ENCODE peak calls at places on chromosome 12, in seven cellular contexts. One of them, this sample, is unnamed.

GRCh38 chr12:22876262-22876661 is 251.3 kb downstream of the ETNK1 start:
- DNase-seq in tibial nerve: no peak
- DNase-seq in SK-N-SH: no peak
- DNase-seq in body of pancreas: no peak
- DNase-seq in heart left ventricle: no peak
- DNase-seq in HepG2: no peak
- DNase-seq in endodermal cell: no peak
- DNase-seq in this sample: no peak

GRCh38 chr12:131674373-131674772 is 36.5 kb upstream of the SFSWAP start:
- DNase-seq in tibial nerve: no peak
- DNase-seq in SK-N-SH: no peak
- DNase-seq in body of pancreas: no peak
- DNase-seq in heart left ventricle: no peak
- DNase-seq in HepG2: no peak
- DNase-seq in endodermal cell: peak; percentile 38
- DNase-seq in this sample: no peak

GRCh38 chr12:121467638-121468403 is 67.9 kb downstream of the RNF34 start:
- DNase-seq in tibial nerve: no peak
- DNase-seq in SK-N-SH: no peak
- DNase-seq in body of pancreas: peak; percentile 53
- DNase-seq in heart left ventricle: no peak
- DNase-seq in HepG2: no peak
- DNase-seq in endodermal cell: peak; percentile 93
- DNase-seq in this sample: no peak

GRCh38 chr12:131619106-131619642 is 91.7 kb upstream of the SFSWAP start:
- DNase-seq in tibial nerve: no peak
- DNase-seq in SK-N-SH: no peak
- DNase-seq in body of pancreas: no peak
- DNase-seq in heart left ventricle: peak; percentile 3
- DNase-seq in HepG2: no peak
- DNase-seq in endodermal cell: no peak
- DNase-seq in this sample: no peak

GRCh38 chr12:12887471-12887870 is 3.9 kb upstream of the GPRC5A start:
- DNase-seq in tibial nerve: no peak
- DNase-seq in SK-N-SH: no peak
- DNase-seq in body of pancreas: no peak
- DNase-seq in heart left ventricle: no peak
- DNase-seq in HepG2: no peak
- DNase-seq in endodermal cell: no peak
- DNase-seq in this sample: no peak

GRCh38 chr12:33205986-33206385 is 233.6 kb downstream of the SYT10 start:
- DNase-seq in tibial nerve: no peak
- DNase-seq in SK-N-SH: no peak
- DNase-seq in body of pancreas: no peak
- DNase-seq in heart left ventricle: no peak
- DNase-seq in HepG2: no peak
- DNase-seq in endodermal cell: no peak
- DNase-seq in this sample: no peak

GRCh38 chr12:67827820-67828383 is 161.3 kb upstream of the IFNG-AS1 start:
- DNase-seq in tibial nerve: peak; percentile 33
- DNase-seq in SK-N-SH: peak; percentile 14
- DNase-seq in body of pancreas: no peak
- DNase-seq in heart left ventricle: peak; percentile 64
- DNase-seq in HepG2: no peak
- DNase-seq in endodermal cell: no peak
- DNase-seq in this sample: no peak

GRCh38 chr12:114430306-114430705 is 24.4 kb upstream of the TBX5 start:
- DNase-seq in tibial nerve: no peak
- DNase-seq in SK-N-SH: no peak
- DNase-seq in body of pancreas: no peak
- DNase-seq in heart left ventricle: no peak
- DNase-seq in HepG2: no peak
- DNase-seq in endodermal cell: no peak
- DNase-seq in this sample: no peak

GRCh38 chr12:131732996-131733615 is 22.2 kb downstream of the SFSWAP start:
- DNase-seq in tibial nerve: no peak
- DNase-seq in SK-N-SH: no peak
- DNase-seq in body of pancreas: no peak
- DNase-seq in heart left ventricle: no peak
- DNase-seq in HepG2: no peak
- DNase-seq in endodermal cell: peak; percentile 38
- DNase-seq in this sample: no peak

GRCh38 chr12:92927055-92927435 is 2.0 kb downstream of the EEA1 start:
- DNase-seq in tibial nerve: peak; percentile 9
- DNase-seq in SK-N-SH: peak; percentile 25
- DNase-seq in body of pancreas: no peak
- DNase-seq in heart left ventricle: no peak
- DNase-seq in HepG2: peak; percentile 29
- DNase-seq in endodermal cell: peak; percentile 61
- DNase-seq in this sample: no peak

GRCh38 chr12:118330421-118331018 is 42.2 kb downstream of the TAOK3 start:
- DNase-seq in tibial nerve: no peak
- DNase-seq in SK-N-SH: peak; percentile 63
- DNase-seq in body of pancreas: no peak
- DNase-seq in heart left ventricle: no peak
- DNase-seq in HepG2: no peak
- DNase-seq in endodermal cell: no peak
- DNase-seq in this sample: no peak

GRCh38 chr12:49243631-49244030 is 21.3 kb upstream of the TUBA1C start:
- DNase-seq in tibial nerve: no peak
- DNase-seq in SK-N-SH: no peak
- DNase-seq in body of pancreas: no peak
- DNase-seq in heart left ventricle: no peak
- DNase-seq in HepG2: no peak
- DNase-seq in endodermal cell: no peak
- DNase-seq in this sample: no peak

GRCh38 chr12:49244161-49244560 is 20.7 kb upstream of the TUBA1C start:
- DNase-seq in tibial nerve: no peak
- DNase-seq in SK-N-SH: no peak
- DNase-seq in body of pancreas: no peak
- DNase-seq in heart left ventricle: no peak
- DNase-seq in HepG2: no peak
- DNase-seq in endodermal cell: no peak
- DNase-seq in this sample: no peak
- H3K4me3 ChIP-seq in tibial nerve: no peak overlapping the region
- H3K4me3 ChIP-seq in SK-N-SH: no peak overlapping the region
- H3K4me3 ChIP-seq in body of pancreas: no peak overlapping the region
- H3K4me3 ChIP-seq in heart left ventricle: no peak overlapping the region
- H3K4me3 ChIP-seq in HepG2: no peak overlapping the region
- H3K4me3 ChIP-seq in endodermal cell: no peak overlapping the region
- H3K4me3 ChIP-seq in this sample: no peak overlapping the region

DNA sequence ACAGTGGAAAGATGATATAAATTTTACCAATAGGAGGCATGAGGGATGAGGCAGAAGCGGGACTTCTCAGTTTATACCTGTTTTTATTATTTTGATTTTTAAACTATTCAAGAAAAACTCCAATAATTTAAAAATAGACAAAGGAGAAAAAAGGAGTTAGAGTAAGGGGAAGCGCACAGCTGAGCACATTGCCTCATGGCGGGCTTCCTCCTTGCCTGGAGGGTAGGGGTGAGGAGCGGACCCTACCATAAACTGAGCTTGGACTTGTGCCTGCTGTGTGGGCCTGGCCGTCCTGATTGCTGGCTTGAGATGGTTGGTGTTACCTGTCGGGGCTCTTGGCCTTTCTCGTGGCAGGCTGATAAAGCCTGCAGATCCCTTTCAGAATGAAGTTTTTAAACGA is 15.1 kb upstream of the HIP1R start:
- DNase-seq in tibial nerve: no peak
- DNase-seq in SK-N-SH: no peak
- DNase-seq in body of pancreas: no peak
- DNase-seq in heart left ventricle: no peak
- DNase-seq in HepG2: no peak
- DNase-seq in endodermal cell: no peak
- DNase-seq in this sample: no peak
- H3K27ac ChIP-seq in tibial nerve: no peak overlapping the region
- H3K27ac ChIP-seq in SK-N-SH: no peak overlapping the region
- H3K27ac ChIP-seq in body of pancreas: no peak overlapping the region
- H3K27ac ChIP-seq in heart left ventricle: no peak overlapping the region
- H3K27ac ChIP-seq in HepG2: no peak overlapping the region
- H3K27ac ChIP-seq in endodermal cell: no peak overlapping the region
- H3K27ac ChIP-seq in this sample: no peak overlapping the region

GRCh38 chr12:97283297-97283696 is 179.3 kb upstream of the RMST start:
- DNase-seq in tibial nerve: no peak
- DNase-seq in SK-N-SH: peak; percentile 4
- DNase-seq in body of pancreas: no peak
- DNase-seq in heart left ventricle: no peak
- DNase-seq in HepG2: no peak
- DNase-seq in endodermal cell: peak; percentile 81
- DNase-seq in this sample: peak; percentile 51
- TF ChIP-seq CTCF in tibial nerve: no peak
- TF ChIP-seq CTCF in SK-N-SH: peak; percentile 22
- TF ChIP-seq CTCF in body of pancreas: no peak
- TF ChIP-seq CTCF in heart left ventricle: no peak
- TF ChIP-seq CTCF in HepG2: peak; percentile 45
- TF ChIP-seq CTCF in endodermal cell: peak; percentile 71
- TF ChIP-seq CTCF in this sample: peak; percentile 76

DNA sequence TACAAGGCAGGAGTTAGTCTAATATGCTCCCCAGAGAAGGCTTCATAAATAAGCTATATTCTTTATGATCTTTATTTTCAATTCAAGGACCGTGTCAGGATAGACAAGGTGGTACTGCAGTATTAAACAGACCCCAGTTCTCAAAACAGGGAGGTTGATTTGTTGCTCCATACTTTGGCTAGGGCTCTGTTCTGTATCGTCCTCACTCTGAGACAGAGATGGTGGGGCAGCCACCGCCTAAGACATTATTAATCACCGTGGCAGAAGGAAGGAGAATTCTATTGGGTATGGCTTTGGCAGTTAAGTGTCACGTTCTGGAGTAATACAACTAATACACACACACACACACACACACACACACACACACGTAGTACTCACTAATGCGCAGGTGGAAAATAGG is 117.0 kb upstream of the SLCO1C1 start:
- DNase-seq in tibial nerve: no peak
- DNase-seq in SK-N-SH: no peak
- DNase-seq in body of pancreas: no peak
- DNase-seq in heart left ventricle: no peak
- DNase-seq in HepG2: no peak
- DNase-seq in endodermal cell: no peak
- DNase-seq in this sample: no peak
- H3K4me3 ChIP-seq in tibial nerve: no peak overlapping the region
- H3K4me3 ChIP-seq in SK-N-SH: no peak overlapping the region
- H3K4me3 ChIP-seq in body of pancreas: no peak overlapping the region
- H3K4me3 ChIP-seq in heart left ventricle: no peak overlapping the region
- H3K4me3 ChIP-seq in HepG2: no peak overlapping the region
- H3K4me3 ChIP-seq in endodermal cell: no peak overlapping the region
- H3K4me3 ChIP-seq in this sample: no peak overlapping the region

This sample was measured in WERI-Rb-1.